ENCODE peak calls at places on chromosomes 12 and 14, in five cellular contexts. One of them, this sample, is unnamed. For H3K9me2 and H3K4me1, the result is how much of the 10 kb centered on the place peaks cover.

GRCh38 chr12:71135812-71136176 is 22.0 kb downstream of the TSPAN8 start:
- DNase-seq in Karpas-422: no peak
- DNase-seq in OCI-LY7: no peak
- DNase-seq in MM.1S: no peak
- DNase-seq in SK-N-SH: no peak
- DNase-seq in this sample: no peak

GRCh38 chr12:19799216-19799615 is 359.9 kb downstream of the AEBP2 start:
- DNase-seq in MM.1S: no peak
- DNase-seq in SK-N-SH: no peak
- DNase-seq in OCI-LY7: no peak
- DNase-seq in Karpas-422: no peak
- DNase-seq in this sample: no peak

GRCh38 chr14:41899416-41899815 is 292.7 kb downstream of the LRFN5 start:
- DNase-seq in Karpas-422: no peak
- DNase-seq in OCI-LY7: no peak
- DNase-seq in SK-N-SH: no peak
- DNase-seq in MM.1S: no peak
- DNase-seq in this sample: no peak

GRCh38 chr12:26032719-26033241 is 74.3 kb downstream of the RASSF8 start:
- DNase-seq in MM.1S: no peak
- DNase-seq in Karpas-422: no peak
- DNase-seq in SK-N-SH: no peak
- DNase-seq in OCI-LY7: no peak
- DNase-seq in this sample: peak

GRCh38 chr12:105482976-105483375 is 152.5 kb downstream of the C12orf75 start:
- DNase-seq in Karpas-422: no peak
- DNase-seq in MM.1S: no peak
- DNase-seq in OCI-LY7: no peak
- DNase-seq in SK-N-SH: no peak
- DNase-seq in this sample: no peak

GRCh38 chr14:34662558-34663088 is 32.7 kb upstream of the SNX6 start:
- DNase-seq in Karpas-422: no peak
- DNase-seq in SK-N-SH: no peak
- DNase-seq in OCI-LY7: no peak
- DNase-seq in MM.1S: no peak
- DNase-seq in this sample: no peak

GRCh38 chr14:90613997-90614396 is 202.2 kb downstream of the TTC7B start:
- DNase-seq in OCI-LY7: no peak
- DNase-seq in Karpas-422: no peak
- DNase-seq in SK-N-SH: no peak
- DNase-seq in MM.1S: no peak
- DNase-seq in this sample: no peak

GRCh38 chr12:115895247-115895646 is 382.2 kb downstream of the MED13L start:
- DNase-seq in MM.1S: no peak
- DNase-seq in Karpas-422: peak
- DNase-seq in OCI-LY7: no peak
- DNase-seq in SK-N-SH: no peak
- DNase-seq in this sample: no peak

GRCh38 chr12:4562034-4562657 is at the start of gene DYRK4:
- DNase-seq in MM.1S: no peak
- DNase-seq in Karpas-422: no peak
- DNase-seq in SK-N-SH: peak
- DNase-seq in OCI-LY7: no peak
- DNase-seq in this sample: no peak

GRCh38 chr12:98698603-98699463 is 53.7 kb downstream of the APAF1 start:
- DNase-seq in Karpas-422: peak
- DNase-seq in SK-N-SH: peak
- DNase-seq in OCI-LY7: peak
- DNase-seq in MM.1S: peak
- DNase-seq in this sample: peak

GRCh38 chr12:50387487-50387886 is 8.9 kb downstream of the FAM186A start:
- DNase-seq in MM.1S: no peak
- DNase-seq in OCI-LY7: no peak
- DNase-seq in Karpas-422: peak
- DNase-seq in SK-N-SH: no peak
- DNase-seq in this sample: no peak

GRCh38 chr14:96254696-96255095 is 1.3 kb upstream of the BDKRB1 start:
- DNase-seq in Karpas-422: no peak
- DNase-seq in SK-N-SH: no peak
- DNase-seq in MM.1S: no peak
- DNase-seq in OCI-LY7: no peak
- DNase-seq in this sample: no peak

GRCh38 chr12:18799561-18799960 is 61.6 kb downstream of the CAPZA3 start:
- DNase-seq in Karpas-422: no peak
- DNase-seq in OCI-LY7: no peak
- DNase-seq in MM.1S: no peak
- DNase-seq in SK-N-SH: no peak
- DNase-seq in this sample: no peak

GRCh38 chr14:106490442-106490841 is 964.1 kb downstream of the TMEM121 start:
- DNase-seq in Karpas-422: peak
- DNase-seq in OCI-LY7: no peak
- DNase-seq in SK-N-SH: no peak
- DNase-seq in MM.1S: no peak
- DNase-seq in this sample: no peak

GRCh38 chr12:4440187-4440941 is 5.3 kb downstream of the FGF6 start:
- DNase-seq in OCI-LY7: no peak
- DNase-seq in Karpas-422: no peak
- DNase-seq in SK-N-SH: no peak
- DNase-seq in MM.1S: no peak
- DNase-seq in this sample: no peak

GRCh38 chr12:41709463-41710285 is 435.0 kb downstream of the GXYLT1 start:
- DNase-seq in MM.1S: peak
- DNase-seq in SK-N-SH: no peak
- DNase-seq in OCI-LY7: no peak
- DNase-seq in Karpas-422: no peak
- DNase-seq in this sample: no peak

GRCh38 chr12:11652351-11653040 is 3.0 kb downstream of the ETV6 start:
- DNase-seq in Karpas-422: no peak
- DNase-seq in OCI-LY7: peak
- DNase-seq in MM.1S: no peak
- DNase-seq in SK-N-SH: no peak
- DNase-seq in this sample: no peak

GRCh38 chr12:127125607-127126259 is 1141.2 kb upstream of the TMEM132C start:
- DNase-seq in MM.1S: no peak
- DNase-seq in Karpas-422: no peak
- DNase-seq in SK-N-SH: no peak
- DNase-seq in OCI-LY7: no peak
- DNase-seq in this sample: peak

GRCh38 chr14:100018054-100018453 is 47.2 kb upstream of the EVL start:
- DNase-seq in OCI-LY7: no peak
- DNase-seq in MM.1S: no peak
- DNase-seq in SK-N-SH: no peak
- DNase-seq in Karpas-422: no peak
- DNase-seq in this sample: no peak

GRCh38 chr14:56216631-56217379 is 98.6 kb downstream of the PELI2 start:
- DNase-seq in OCI-LY7: no peak
- DNase-seq in SK-N-SH: no peak
- DNase-seq in MM.1S: no peak
- DNase-seq in Karpas-422: no peak
- DNase-seq in this sample: no peak

GRCh38 chr12:89059721-89060120 is 292.6 kb downstream of the DUSP6 start:
- DNase-seq in SK-N-SH: no peak
- DNase-seq in MM.1S: no peak
- DNase-seq in Karpas-422: no peak
- DNase-seq in OCI-LY7: no peak
- DNase-seq in this sample: no peak

GRCh38 chr12:115934046-115934445 is 343.4 kb downstream of the MED13L start:
- DNase-seq in MM.1S: no peak
- DNase-seq in Karpas-422: no peak
- DNase-seq in SK-N-SH: no peak
- DNase-seq in OCI-LY7: no peak
- DNase-seq in this sample: no peak

GRCh38 chr12:8642775-8643174 is 19.9 kb downstream of the MFAP5 start:
- DNase-seq in Karpas-422: no peak
- DNase-seq in MM.1S: no peak
- DNase-seq in OCI-LY7: no peak
- DNase-seq in SK-N-SH: no peak
- DNase-seq in this sample: no peak

GRCh38 chr12:5013206-5013830 is 30.4 kb upstream of the KCNA5 start:
- DNase-seq in SK-N-SH: no peak
- DNase-seq in OCI-LY7: no peak
- DNase-seq in MM.1S: no peak
- DNase-seq in Karpas-422: no peak
- DNase-seq in this sample: no peak

GRCh38 chr12:103560604-103561101 is 26.4 kb upstream of the STAB2 start:
- DNase-seq in Karpas-422: no peak
- DNase-seq in SK-N-SH: no peak
- DNase-seq in MM.1S: no peak
- DNase-seq in OCI-LY7: no peak
- DNase-seq in this sample: peak

GRCh38 chr12:112294793-112295192 is 87.4 kb downstream of the HECTD4 start:
- DNase-seq in MM.1S: no peak
- DNase-seq in Karpas-422: no peak
- DNase-seq in OCI-LY7: no peak
- DNase-seq in SK-N-SH: no peak
- DNase-seq in this sample: no peak

GRCh38 chr14:99511421-99512109 is 30.4 kb downstream of the CCNK start:
- DNase-seq in OCI-LY7: no peak
- DNase-seq in MM.1S: no peak
- DNase-seq in SK-N-SH: peak
- DNase-seq in Karpas-422: no peak
- DNase-seq in this sample: no peak

GRCh38 chr12:28294300-28294699 is 104.0 kb downstream of the CCDC91 start:
- DNase-seq in Karpas-422: peak
- DNase-seq in MM.1S: no peak
- DNase-seq in OCI-LY7: peak
- DNase-seq in SK-N-SH: no peak
- DNase-seq in this sample: no peak

GRCh38 chr12:12927211-12928079 is 24.5 kb downstream of the GPRC5D start:
- DNase-seq in Karpas-422: no peak
- DNase-seq in SK-N-SH: peak
- DNase-seq in MM.1S: no peak
- DNase-seq in OCI-LY7: no peak
- DNase-seq in this sample: peak

GRCh38 chr12:26092706-26093105 is 32.1 kb downstream of the BHLHE41 start:
- DNase-seq in SK-N-SH: no peak
- DNase-seq in OCI-LY7: no peak
- DNase-seq in MM.1S: peak
- DNase-seq in Karpas-422: no peak
- DNase-seq in this sample: no peak

GRCh38 chr14:52951730-52952481 is 1.1 kb upstream of the FERMT2 start:
- DNase-seq in SK-N-SH: peak
- DNase-seq in MM.1S: no peak
- DNase-seq in Karpas-422: no peak
- DNase-seq in OCI-LY7: no peak
- DNase-seq in this sample: peak

GRCh38 chr14:91367173-91368171 is 50.1 kb downstream of the CCDC88C start:
- DNase-seq in Karpas-422: peak
- DNase-seq in OCI-LY7: peak
- DNase-seq in MM.1S: peak
- DNase-seq in SK-N-SH: no peak
- DNase-seq in this sample: peak

GRCh38 chr12:65655074-65655493 is 169.2 kb upstream of the HMGA2 start:
- DNase-seq in Karpas-422: no peak
- DNase-seq in SK-N-SH: no peak
- DNase-seq in MM.1S: no peak
- DNase-seq in OCI-LY7: no peak
- DNase-seq in this sample: no peak

GRCh38 chr14:98458702-98459101 is 813.3 kb downstream of the BCL11B start:
- DNase-seq in SK-N-SH: no peak
- DNase-seq in MM.1S: no peak
- DNase-seq in Karpas-422: no peak
- DNase-seq in OCI-LY7: no peak
- DNase-seq in this sample: no peak
- H3K9me2 ChIP-seq in SK-N-SH: under half
- H3K9me2 ChIP-seq in MM.1S: under half
- H3K9me2 ChIP-seq in Karpas-422: under half
- H3K9me2 ChIP-seq in OCI-LY7: under half
- H3K9me2 ChIP-seq in this sample: under half

DNA sequence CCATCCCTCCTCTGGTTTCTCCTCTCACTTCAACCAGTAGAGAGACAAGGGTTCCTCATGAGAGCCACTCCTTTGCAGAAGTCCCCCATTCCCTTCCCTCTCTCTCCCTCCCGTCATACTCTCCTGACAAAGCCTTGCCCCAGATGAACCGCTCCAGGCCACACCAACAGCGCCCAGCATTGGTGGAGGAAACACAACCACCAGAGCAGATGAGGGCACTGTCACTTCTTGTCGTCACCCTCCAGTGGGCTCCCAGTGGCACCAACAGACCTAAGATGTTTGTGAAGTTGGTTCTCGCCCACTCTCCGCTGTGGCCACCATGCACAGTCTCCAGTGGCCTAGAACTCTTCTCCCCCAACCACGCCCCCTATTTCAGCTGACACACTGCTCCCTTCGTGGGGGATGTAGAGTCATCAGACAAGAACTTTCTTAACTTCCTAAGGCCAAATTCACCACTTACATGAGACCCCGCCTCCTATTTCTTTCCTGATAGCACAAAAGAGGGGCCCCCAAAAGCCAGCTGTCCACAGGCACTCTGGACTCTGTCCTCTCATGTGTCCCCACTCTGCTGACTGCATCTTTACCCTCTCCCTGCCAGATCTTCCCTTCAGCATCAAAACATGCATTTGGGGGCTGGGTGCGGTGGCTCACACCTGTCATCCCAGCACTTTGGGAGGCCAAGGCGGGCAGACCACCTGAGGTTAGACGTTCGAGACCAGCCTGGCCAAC is 29.2 kb upstream of the PLEKHG6 start:
- DNase-seq in OCI-LY7: no peak
- DNase-seq in MM.1S: no peak
- DNase-seq in SK-N-SH: no peak
- DNase-seq in Karpas-422: no peak
- DNase-seq in this sample: no peak
- H3K4me1 ChIP-seq in OCI-LY7: under half
- H3K4me1 ChIP-seq in MM.1S: under half
- H3K4me1 ChIP-seq in SK-N-SH: under half
- H3K4me1 ChIP-seq in Karpas-422: under half
- H3K4me1 ChIP-seq in this sample: half or more

GRCh38 chr12:9848899-9849298 is 20.3 kb downstream of the CLEC2B start:
- DNase-seq in SK-N-SH: no peak
- DNase-seq in MM.1S: no peak
- DNase-seq in Karpas-422: no peak
- DNase-seq in OCI-LY7: no peak
- DNase-seq in this sample: no peak
- H2AFZ ChIP-seq in SK-N-SH: no peak
- H2AFZ ChIP-seq in MM.1S: no peak
- H2AFZ ChIP-seq in Karpas-422: no peak
- H2AFZ ChIP-seq in OCI-LY7: no peak
- H2AFZ ChIP-seq in this sample: no peak

GRCh38 chr12:84656705-84657104 is 255.9 kb downstream of the SLC6A15 start:
- DNase-seq in SK-N-SH: no peak
- DNase-seq in Karpas-422: no peak
- DNase-seq in OCI-LY7: no peak
- DNase-seq in MM.1S: no peak
- DNase-seq in this sample: no peak

GRCh38 chr12:84658877-84659276 is 253.7 kb downstream of the SLC6A15 start:
- DNase-seq in OCI-LY7: no peak
- DNase-seq in Karpas-422: no peak
- DNase-seq in SK-N-SH: no peak
- DNase-seq in MM.1S: no peak
- DNase-seq in this sample: no peak

DNA sequence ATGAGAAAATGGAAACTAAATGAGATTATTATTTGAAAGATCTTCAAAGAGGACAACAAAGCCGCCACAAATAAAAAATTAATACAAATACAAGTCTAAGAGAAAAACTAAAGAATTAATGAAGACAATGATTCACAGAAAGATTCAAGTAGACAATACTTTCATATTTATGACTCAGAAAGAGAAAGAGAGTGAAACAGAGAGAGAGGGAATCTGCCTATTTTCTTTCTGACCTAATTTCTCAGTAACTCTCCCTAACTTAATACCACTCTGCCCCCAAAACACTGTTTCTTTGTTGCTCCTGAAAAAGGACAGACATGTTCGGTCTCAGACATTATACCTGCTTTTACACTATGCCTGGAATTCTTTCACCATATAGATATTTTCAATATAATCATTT is 259.1 kb downstream of the SLC6A15 start:
- DNase-seq in OCI-LY7: no peak
- DNase-seq in SK-N-SH: no peak
- DNase-seq in Karpas-422: no peak
- DNase-seq in MM.1S: no peak
- DNase-seq in this sample: no peak
- H3K9me2 ChIP-seq in OCI-LY7: under half
- H3K9me2 ChIP-seq in SK-N-SH: under half
- H3K9me2 ChIP-seq in Karpas-422: under half
- H3K9me2 ChIP-seq in MM.1S: under half
- H3K9me2 ChIP-seq in this sample: under half